ENCODE peak calls at places on chromosomes 7 and 10, in seven cellular contexts. D is activated CD8-positive, alpha-beta T cell treated with anti-CD3 and anti-CD28 coated beads for 36 hours; Q is fibroblast of lung; O is prostate gland; A is neural crest cell; R is astrocyte of the spinal cord; Z is hepatocyte. E is an unnamed sample.

GRCh38 chr10:71860243-71861029 is 9.4 kb upstream of the PSAP start:
- DNase-seq in D (peak), Q (peak), O (peak), A (peak), R (peak), Z (peak), E (peak)

GRCh38 chr7:26078437-26079362 is 73.3 kb upstream of the NFE2L3 start:
- DNase-seq in D (peak), Q (peak), O (peak), A (peak), R (peak), Z (peak), E (peak)

GRCh38 chr7:147756290-147756689 is 834.3 kb upstream of the C7orf33 start:
- DNase-seq in D (no peak), Q (no peak), O (no peak), A (no peak), R (no peak), Z (no peak), E (no peak)

GRCh38 chr10:69153227-69153626 is 26.8 kb upstream of the SUPV3L1 start:
- DNase-seq in D (no peak), Q (no peak), O (no peak), A (no peak), R (no peak), Z (no peak), E (no peak)

GRCh38 chr7:114921636-114922150 is at the start of gene MDFIC:
- DNase-seq in D (peak), Q (no peak), O (no peak), A (no peak), R (no peak), Z (peak), E (no peak)

GRCh38 chr7:84112771-84113170 is 81.8 kb downstream of the SEMA3A start:
- DNase-seq in D (no peak), Q (no peak), O (no peak), A (no peak), R (no peak), Z (no peak), E (no peak)

GRCh38 chr7:94540428-94540827 is 30.8 kb downstream of the CASD1 start:
- DNase-seq in D (no peak), Q (peak), O (no peak), A (no peak), R (no peak), Z (no peak), E (no peak)

GRCh38 chr7:74475243-74475986 is 21.7 kb downstream of the GTF2IRD1 start:
- DNase-seq in D (no peak), Q (no peak), O (peak), A (no peak), R (no peak), Z (no peak), E (no peak)

GRCh38 chr10:35924726-35925125 is 282.6 kb upstream of the FZD8 start:
- DNase-seq in D (no peak), Q (no peak), O (no peak), A (no peak), R (no peak), Z (no peak), E (no peak)

GRCh38 chr10:84493951-84494848 is 165.8 kb downstream of the CCSER2 start:
- DNase-seq in D (no peak), Q (peak), O (no peak), A (no peak), R (peak), Z (peak), E (peak)

GRCh38 chr7:34165927-34166550 is 260.7 kb downstream of the BMPER start:
- DNase-seq in D (no peak), Q (peak), O (no peak), A (no peak), R (peak), Z (peak), E (peak)

GRCh38 chr7:149811221-149811620 is 27.0 kb upstream of the ZNF862 start:
- DNase-seq in D (no peak), Q (peak), O (no peak), A (no peak), R (no peak), Z (no peak), E (peak)

GRCh38 chr10:73886085-73886529 is 11.8 kb upstream of the CAMK2G start:
- DNase-seq in D (peak), Q (peak), O (peak), A (peak), R (peak), Z (peak), E (peak)

GRCh38 chr7:116438274-116438673 is 61.3 kb upstream of the CAV2 start:
- DNase-seq in D (no peak), Q (peak), O (no peak), A (no peak), R (peak), Z (peak), E (peak)

DNA sequence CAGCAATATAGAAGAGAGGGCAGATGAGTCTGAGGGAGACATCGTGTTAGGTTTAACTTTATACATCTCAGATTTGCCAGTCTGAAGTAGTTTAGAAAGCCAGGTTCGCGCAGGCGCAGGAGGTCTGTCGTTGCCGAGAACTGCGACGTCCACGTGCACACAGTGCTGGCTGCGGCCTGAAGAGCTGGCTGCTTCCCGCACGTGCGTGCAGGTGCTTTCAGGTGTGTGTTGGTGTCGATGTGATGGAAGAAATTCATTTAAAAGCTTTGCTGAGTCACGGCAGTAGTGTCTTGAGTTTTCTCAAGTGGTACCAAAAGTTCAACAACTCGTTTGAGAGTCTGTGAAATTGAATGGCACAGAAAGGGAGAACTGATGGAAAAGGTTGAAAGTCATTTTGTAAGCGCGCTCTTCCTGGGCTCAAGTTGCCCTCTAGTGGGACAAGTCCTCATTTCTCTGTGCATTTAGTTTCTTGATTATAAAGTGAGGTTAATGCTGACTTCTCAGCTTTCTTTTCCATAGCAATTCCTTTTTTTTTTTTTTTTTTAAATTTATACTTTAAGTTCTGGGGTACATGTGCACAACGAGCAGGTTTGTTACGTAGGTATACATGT is 18.7 kb downstream of the WDR37 start:
- DNase-seq in D (no peak), Q (peak), O (no peak), A (no peak), R (no peak), Z (no peak), E (no peak)
- TF ChIP-seq CTCF in D (peak), Q (no peak), O (no peak), A (peak), R (peak), Z (peak), E (peak)

DNA sequence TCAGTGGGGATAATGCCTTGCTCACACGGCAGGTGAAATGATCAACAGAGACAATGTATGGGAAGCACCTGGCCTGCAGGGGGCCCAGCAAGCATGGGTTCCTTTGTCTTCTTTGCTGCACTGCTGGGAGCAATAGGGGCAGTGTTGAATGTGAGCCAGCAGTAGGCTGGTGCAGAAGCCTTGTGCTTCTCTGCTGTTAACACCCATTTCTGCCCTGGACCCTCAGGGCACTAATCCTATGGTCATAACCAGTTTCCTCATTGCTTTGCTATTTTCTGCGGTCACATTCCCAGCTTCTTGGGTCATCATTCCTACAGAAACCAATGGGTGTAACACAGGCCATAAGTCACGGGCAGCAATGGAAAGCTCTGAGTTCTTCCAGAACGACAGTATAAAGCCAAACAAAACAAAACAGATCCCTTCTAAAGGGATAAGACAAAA is 10.9 kb upstream of the LGI1 start:
- DNase-seq in D (peak), Q (peak), O (no peak), A (no peak), R (peak), Z (peak), E (peak)
- TF ChIP-seq CTCF in D (no peak), Q (no peak), O (no peak), A (peak), R (peak), Z (peak), E (peak)

DNA sequence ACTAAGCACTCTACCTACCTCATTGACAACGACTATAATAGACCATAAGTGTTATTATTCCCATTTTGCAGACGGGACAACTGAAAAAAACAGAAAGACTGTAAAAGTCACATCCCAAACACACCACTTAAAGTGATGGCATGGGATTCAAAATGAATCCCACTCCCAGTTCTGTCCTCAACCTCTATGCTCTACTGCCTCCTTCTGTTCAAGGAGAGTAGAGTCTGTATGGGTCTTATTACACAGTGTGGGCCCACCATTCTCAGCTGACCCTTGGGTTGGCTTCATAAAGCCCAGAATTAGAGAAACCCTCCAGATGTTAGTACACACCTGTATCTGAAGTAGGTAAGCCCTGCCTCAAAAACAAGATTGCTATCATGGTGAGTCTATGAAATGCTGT is 102.2 kb downstream of the GRM8 start:
- DNase-seq in D (no peak), Q (no peak), O (no peak), A (no peak), R (no peak), Z (no peak), E (no peak)
- TF ChIP-seq CTCF in D (no peak), Q (no peak), O (no peak), A (no peak), R (no peak), Z (no peak), E (no peak)

DNA sequence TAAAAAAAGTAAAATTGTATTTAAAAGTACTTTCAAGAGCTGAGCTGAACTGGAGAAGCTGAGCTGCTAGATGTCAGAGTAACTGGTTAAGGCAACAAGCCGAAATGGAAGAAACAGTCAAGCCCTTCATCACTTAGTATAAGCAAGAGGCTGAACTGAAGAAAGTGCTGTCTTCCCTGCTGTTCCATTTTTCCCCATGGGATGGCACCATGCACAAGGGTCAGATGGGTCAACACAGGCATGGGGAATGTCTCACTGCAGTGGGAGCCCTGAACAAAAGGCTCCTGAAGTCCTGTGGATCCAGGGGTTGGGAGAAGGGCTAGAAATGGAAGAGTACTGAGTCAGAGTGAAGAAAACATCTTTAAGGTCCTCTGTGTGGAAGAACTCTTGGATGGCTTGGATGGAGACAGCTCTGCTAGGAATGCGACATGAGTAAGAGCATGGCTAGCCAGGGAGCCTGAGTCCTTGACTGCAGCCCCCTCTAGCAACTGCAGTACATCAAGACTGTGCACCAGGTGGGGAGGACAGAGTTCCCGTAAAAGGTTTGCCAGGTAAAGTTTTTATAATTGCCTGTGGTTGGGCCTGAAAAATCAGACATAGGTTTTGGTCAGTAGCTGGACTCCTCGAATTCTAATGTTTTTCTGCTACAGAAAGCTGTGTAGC is 348.3 kb downstream of the GPR158 start:
- DNase-seq in D (no peak), Q (no peak), O (no peak), A (no peak), R (peak), Z (no peak), E (no peak)
- TF ChIP-seq CTCF in D (no peak), Q (no peak), O (no peak), A (peak), R (peak), Z (peak), E (no peak)

E was measured in fibroblast of mammary gland.